ENCODE peak calls at places on chromosomes 3 and 15, in five cellular contexts. X is neuronal stem cell, N is IMR-90, T is H1, P is mesenchymal stem cell. H is an unnamed sample.
A peak's percentile ranks its signal among the peaks of the same experiment; 100 is the strongest.

GRCh38 chr15:87747106-87747505 is 509.4 kb downstream of the NTRK3 start:
- DNase-seq in T (no peak), P (no peak), N (no peak), X (no peak), H (no peak)

GRCh38 chr15:85920926-85921325 is 126.2 kb upstream of the KLHL25 start:
- DNase-seq in T (no peak), X (no peak), N (no peak), P (no peak), H (no peak)

GRCh38 chr3:12178091-12178820 is 19.5 kb upstream of the TIMP4 start:
- DNase-seq in T (no peak), N (peak; percentile 58), P (peak; percentile 72), X (no peak), H (no peak)

GRCh38 chr3:189907803-189908202 is 212.9 kb downstream of the P3H2 start:
- DNase-seq in N (no peak), T (no peak), X (no peak), P (no peak), H (no peak)

GRCh38 chr3:4533489-4534443 is 40.6 kb downstream of the ITPR1 start:
- DNase-seq in T (no peak), N (no peak), X (no peak), P (peak; percentile 44), H (no peak)

GRCh38 chr3:106728315-106728821 is 648.9 kb upstream of the CCDC54 start:
- DNase-seq in T (no peak), N (peak; percentile 98), P (peak; percentile 81), X (no peak), H (no peak)

GRCh38 chr3:63324621-63325020 is 46.5 kb downstream of the SYNPR start:
- DNase-seq in P (no peak), T (no peak), X (no peak), N (no peak), H (no peak)

GRCh38 chr3:55750525-55750924 is 263.4 kb upstream of the WNT5A start:
- DNase-seq in T (no peak), P (peak; percentile 93), N (peak; percentile 87), X (no peak), H (no peak)

GRCh38 chr3:30354972-30355371 is 251.4 kb upstream of the TGFBR2 start:
- DNase-seq in P (no peak), X (no peak), N (peak; percentile 28), T (no peak), H (no peak)

GRCh38 chr3:38054166-38054991 is 15.4 kb downstream of the DLEC1 start:
- DNase-seq in T (no peak), N (peak; percentile 20), P (peak; percentile 26), X (no peak), H (no peak)

GRCh38 chr3:152428577-152428976 is 159.8 kb downstream of the MBNL1 start:
- DNase-seq in T (no peak), P (no peak), X (no peak), N (no peak), H (no peak)

DNA sequence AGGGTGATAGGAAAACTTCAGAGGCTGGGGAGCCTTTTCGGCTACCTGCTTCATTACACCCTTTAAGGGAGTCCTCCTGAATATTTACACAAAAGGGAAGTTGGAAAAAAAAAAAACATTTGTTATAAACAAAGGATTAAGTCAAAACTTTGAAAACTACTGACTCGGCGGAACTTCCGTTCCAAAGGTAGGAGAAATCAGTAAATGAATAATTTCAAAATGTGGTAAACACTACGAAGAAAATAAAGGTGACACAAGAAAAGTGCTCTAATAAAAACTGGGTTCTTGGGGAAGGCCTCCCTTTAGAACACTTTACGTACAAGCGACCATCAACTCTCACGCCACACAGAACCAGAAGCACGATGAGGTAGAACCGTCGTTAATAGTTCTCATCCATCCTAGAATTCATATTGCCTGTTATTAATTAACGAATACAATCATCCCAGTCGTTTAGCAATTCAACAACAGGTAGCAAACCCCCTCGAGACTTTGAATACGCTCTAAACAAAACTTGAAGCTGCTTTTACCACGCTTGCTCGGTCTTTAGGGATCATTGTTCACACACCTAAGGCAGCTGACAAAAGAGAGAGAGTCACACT is 867 bp downstream of the SMARCC1 start:
- DNase-seq in P (peak; percentile 64), X (peak; percentile 37), T (no peak), N (peak; percentile 32), H (no peak)
- H2AFZ ChIP-seq in P (peak overlapping the region; percentile 36), X (peak overlapping the region; percentile 82), T (no peak overlapping the region), N (peak overlapping the region; percentile 98), H (no peak overlapping the region)

GRCh38 chr3:112302061-112302830 is 8.2 kb upstream of the SLC9C1 start:
- DNase-seq in N (peak; percentile 47), P (peak; percentile 43), X (no peak), T (peak; percentile 67), H (peak; percentile 44)

GRCh38 chr3:112303811-112304325 is 9.9 kb upstream of the SLC9C1 start:
- DNase-seq in T (peak; percentile 51), X (no peak), P (peak; percentile 24), N (peak; percentile 28), H (no peak)

GRCh38 chr3:112306825-112307224 is 12.8 kb upstream of the SLC9C1 start:
- DNase-seq in N (no peak), X (no peak), T (no peak), P (no peak), H (no peak)

GRCh38 chr3:112304611-112305010 is 10.6 kb upstream of the SLC9C1 start:
- DNase-seq in P (no peak), N (peak; percentile 13), X (no peak), T (no peak), H (no peak)

GRCh38 chr3:112302881-112303761 is 9.1 kb upstream of the SLC9C1 start:
- DNase-seq in X (peak; percentile 87), N (peak; percentile 11), T (peak; percentile 60), P (peak; percentile 37), H (peak; percentile 77)
- H2BK15ac ChIP-seq in X (peak overlapping the region; percentile 0), N (peak overlapping the region; percentile 71), T (peak overlapping the region; percentile 94), P (peak overlapping the region; percentile 15), H (no peak overlapping the region)

DNA sequence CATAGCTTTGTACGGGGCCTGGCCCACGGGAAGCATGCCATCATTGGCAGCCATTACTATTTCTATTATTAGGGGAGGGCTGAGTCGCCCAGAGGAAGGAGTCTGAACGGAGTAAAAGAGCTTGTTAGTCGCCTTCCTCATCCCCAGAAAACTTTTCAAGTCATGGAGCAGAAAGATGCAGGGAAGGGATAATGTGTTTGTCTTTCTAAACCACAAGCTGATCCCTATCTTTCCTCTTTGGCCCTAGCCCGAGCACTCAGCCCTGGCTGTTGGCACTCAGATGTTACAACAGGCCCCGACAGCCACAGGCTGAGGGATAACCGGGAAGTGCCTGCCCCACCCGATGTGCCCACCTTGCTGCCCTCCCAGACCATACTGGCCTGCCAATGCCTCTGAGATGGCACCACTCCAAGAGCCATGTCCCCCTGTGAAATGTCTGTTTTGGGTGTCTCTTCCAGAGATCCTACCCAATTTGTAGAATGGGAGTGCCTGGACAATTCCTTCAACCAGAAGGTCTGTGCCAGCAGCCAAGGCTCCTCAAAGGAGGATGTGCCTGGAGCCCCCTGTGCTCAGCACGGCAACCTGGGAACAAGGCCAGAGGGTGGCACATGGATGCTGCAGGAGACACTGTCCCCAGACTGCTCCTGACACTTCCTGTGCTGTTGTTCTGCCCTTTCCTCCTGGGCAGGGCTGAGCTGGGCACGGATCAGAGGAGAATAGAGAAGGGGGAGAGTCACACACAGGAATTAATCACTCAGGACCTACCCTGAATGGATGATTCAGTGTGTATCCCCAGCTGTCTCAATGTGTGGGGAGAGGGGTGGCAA is 10.8 kb downstream of the PAK6 start:
- DNase-seq in N (peak; percentile 37), T (no peak), X (no peak), P (peak; percentile 81), H (no peak)
- H2AFZ ChIP-seq in N (peak overlapping the region; percentile 56), T (no peak overlapping the region), X (no peak overlapping the region), P (no peak overlapping the region), H (no peak overlapping the region)

DNA sequence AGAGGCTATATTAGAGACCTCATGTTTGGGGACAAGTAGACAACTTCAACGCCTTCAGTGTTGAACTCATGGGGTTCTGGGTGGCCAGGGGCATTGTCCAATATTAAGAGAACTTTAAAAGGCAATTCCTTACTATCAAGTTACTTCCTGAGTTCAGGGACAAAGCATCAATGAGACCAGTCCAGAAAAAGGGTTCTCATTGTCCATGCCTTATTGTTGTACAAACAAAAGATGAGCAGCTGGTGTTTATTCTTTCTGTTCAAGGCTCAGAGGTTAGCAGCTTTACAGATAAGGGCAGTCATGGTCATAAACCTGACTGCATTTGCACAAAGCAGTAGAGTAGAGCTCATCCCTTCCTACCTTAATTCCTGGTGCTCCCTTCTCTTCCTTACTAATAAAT is 18.5 kb upstream of the PDHB start:
- DNase-seq in N (no peak), X (no peak), T (no peak), P (no peak), H (no peak)
- H2BK15ac ChIP-seq in N (no peak overlapping the region), X (no peak overlapping the region), T (no peak overlapping the region), P (no peak overlapping the region), H (no peak overlapping the region)

DNA sequence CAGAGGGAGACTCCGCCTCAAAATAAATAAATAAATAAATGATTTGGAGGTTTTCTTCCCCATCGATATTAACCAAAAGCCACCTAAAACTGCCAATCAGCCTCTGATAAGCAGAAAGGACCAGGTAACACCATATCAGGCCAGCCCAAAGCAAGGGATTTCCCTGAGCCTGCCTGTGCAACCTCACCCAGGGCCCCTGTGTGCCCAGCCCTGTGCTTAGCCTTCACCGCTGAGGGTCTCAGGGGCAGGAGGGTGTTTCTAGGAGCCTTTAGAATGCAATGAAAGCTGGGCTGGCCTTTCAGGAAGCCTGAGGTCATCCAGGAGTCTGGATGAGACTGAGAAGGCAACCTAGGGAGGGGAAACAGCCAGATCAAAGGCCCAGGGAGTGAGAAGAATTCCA is 35.4 kb downstream of the CYP11A1 start:
- DNase-seq in N (no peak), P (no peak), T (no peak), X (no peak), H (no peak)
- H2AFZ ChIP-seq in N (no peak overlapping the region), P (no peak overlapping the region), T (no peak overlapping the region), X (no peak overlapping the region), H (no peak overlapping the region)

GRCh38 chr15:95017950-95018349 is 786.6 kb downstream of the MCTP2 start:
- DNase-seq in P (peak; percentile 15), N (no peak), T (no peak), X (no peak), H (peak; percentile 44)

GRCh38 chr15:95021816-95022215 is 790.5 kb downstream of the MCTP2 start:
- DNase-seq in P (no peak), X (no peak), T (no peak), N (no peak), H (no peak)

GRCh38 chr15:95016511-95017219 is 785.3 kb downstream of the MCTP2 start:
- DNase-seq in P (peak; percentile 86), N (peak; percentile 37), T (no peak), X (no peak), H (no peak)

GRCh38 chr15:95019907-95020306 is 788.5 kb downstream of the MCTP2 start:
- DNase-seq in N (no peak), P (no peak), T (no peak), X (no peak), H (no peak)

DNA sequence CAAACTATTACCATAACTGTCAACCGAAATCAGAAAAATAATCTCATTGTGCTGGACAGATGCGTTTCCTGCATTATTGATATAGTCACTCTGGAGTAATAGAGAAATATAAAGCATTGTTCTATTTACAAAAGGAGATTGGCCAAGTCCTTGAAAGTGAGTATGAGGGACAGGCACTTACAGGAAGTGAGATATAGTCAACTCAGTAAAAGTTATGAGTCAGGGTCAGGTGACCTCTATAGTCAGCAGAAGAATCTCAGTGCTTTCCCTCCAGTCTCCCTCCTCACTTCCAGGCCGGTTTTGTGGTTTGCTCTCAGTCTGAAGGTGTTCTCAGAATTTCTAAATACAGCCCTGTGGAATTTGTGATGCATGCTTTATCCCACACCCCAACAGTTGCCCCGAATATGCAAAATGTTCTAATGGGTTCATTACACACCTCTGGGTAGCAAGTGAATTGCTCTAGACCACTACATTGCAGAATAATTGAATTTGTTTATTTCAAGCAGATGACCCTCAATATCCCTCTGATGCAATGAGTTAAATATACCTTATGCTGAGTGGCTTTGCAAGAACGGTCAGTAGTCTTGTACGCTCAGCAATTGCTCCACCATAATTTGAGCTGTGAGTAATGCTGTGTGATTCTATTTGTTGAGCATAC is 787.7 kb downstream of the MCTP2 start:
- DNase-seq in X (no peak), T (no peak), P (peak; percentile 87), N (peak; percentile 83), H (no peak)
- H2BK15ac ChIP-seq in X (no peak overlapping the region), T (no peak overlapping the region), P (no peak overlapping the region), N (no peak overlapping the region), H (no peak overlapping the region)